ENCODE peak calls at places on chromosomes 1 and 21, in five cellular contexts. H is effector memory CD8-positive, alpha-beta T cell; G is stimulated activated CD8-positive, alpha-beta memory T cell treated with anti-CD3 and anti-CD28 coated beads, Interleukin-15, amount 100 ng/mL, for 1 hour; W is T-helper 17 cell; R is ascending aorta. S is an unnamed sample.

GRCh38 chr1:217953922-217954321 is 322.8 kb downstream of the SPATA17 start:
- DNase-seq in H (no peak), G (no peak), W (no peak), R (no peak), S (peak; percentile 15)

GRCh38 chr1:242447682-242448081 is 76.8 kb downstream of the PLD5 start:
- DNase-seq in H (no peak), G (no peak), W (no peak), R (no peak), S (no peak)

GRCh38 chr1:119868176-119868575 is 28.1 kb downstream of the ADAM30 start:
- DNase-seq in H (no peak), G (no peak), W (no peak), R (no peak), S (no peak)

GRCh38 chr1:156627313-156627880 is 8.2 kb downstream of the HAPLN2 start:
- DNase-seq in H (no peak), G (no peak), W (no peak), R (no peak), S (no peak)

GRCh38 chr1:162256287-162256686 is 120.4 kb downstream of the SPATA46 start:
- DNase-seq in H (no peak), G (no peak), W (no peak), R (no peak), S (no peak)

GRCh38 chr1:2547210-2548067 is 8.7 kb upstream of the TNFRSF14 start:
- DNase-seq in H (peak; percentile 54), G (no peak), W (peak; percentile 29), R (no peak), S (no peak)

GRCh38 chr1:94922756-94923465 is 4.0 kb downstream of the CNN3 start:
- DNase-seq in H (no peak), G (no peak), W (no peak), R (no peak), S (no peak)

GRCh38 chr1:84497631-84498278 is 8.4 kb upstream of the SPATA1 start:
- DNase-seq in H (no peak), G (no peak), W (no peak), R (no peak), S (no peak)

GRCh38 chr1:220575718-220576497 is 48.0 kb downstream of the MARK1 start:
- DNase-seq in H (no peak), G (no peak), W (no peak), R (no peak), S (peak; percentile 66)

GRCh38 chr1:93556291-93556690 is 108.4 kb downstream of the FNBP1L start:
- DNase-seq in H (no peak), G (no peak), W (no peak), R (no peak), S (no peak)

GRCh38 chr1:97379387-97380075 is 541.3 kb downstream of the DPYD start:
- DNase-seq in H (no peak), G (no peak), W (no peak), R (no peak), S (no peak)

GRCh38 chr1:44842763-44843655 is at the start of gene PTCH2:
- DNase-seq in H (no peak), G (no peak), W (no peak), R (peak; percentile 82), S (no peak)

GRCh38 chr1:214341918-214342317 is 61.0 kb downstream of the SMYD2 start:
- DNase-seq in H (no peak), G (no peak), W (no peak), R (no peak), S (no peak)

GRCh38 chr1:43634729-43635128 is 15.2 kb upstream of the KDM4A start:
- DNase-seq in H (no peak), G (no peak), W (no peak), R (no peak), S (no peak)

GRCh38 chr21:45557611-45558043 is 15.4 kb upstream of the SLC19A1 start:
- DNase-seq in H (no peak), G (no peak), W (no peak), R (no peak), S (no peak)

S was measured in keratinocyte.